ENCODE peak calls at places on chromosomes 4 and X, in nine cellular contexts. Z is nucleus accumbens, A is bronchial epithelial cell, F is GM23248, V is fibroblast of mammary gland, M is ureter, X is renal cortical epithelial cell, L is RWPE1, J is GDM1. Y is an unnamed sample.

GRCh38 chrX:48891402-48892288 is 5.9 kb downstream of the TIMM17B start:
- DNase-seq in V (peak; percentile 78), J (peak; percentile 80), X (peak; percentile 76), F (peak; percentile 89), L (peak; percentile 69), Z (peak; percentile 64), A (peak; percentile 75), M (peak; percentile 88), Y (peak; percentile 91)

GRCh38 chr4:4625488-4625887 is 83.6 kb upstream of the STX18 start:
- DNase-seq in V (peak; percentile 92), Z (no peak), L (no peak), X (no peak), M (no peak), J (no peak), A (no peak), F (peak; percentile 95), Y (no peak)

GRCh38 chr4:11483076-11483475 is 54.4 kb upstream of the HS3ST1 start:
- DNase-seq in A (peak; percentile 76), L (no peak), Z (no peak), X (peak; percentile 59), J (peak; percentile 85), F (no peak), M (no peak), V (no peak), Y (no peak)

GRCh38 chrX:1455948-1456280 is 3.2 kb upstream of the ASMTL start:
- DNase-seq in Z (no peak), F (no peak), L (no peak), J (no peak), M (peak; percentile 15), V (no peak), A (no peak), X (no peak), Y (no peak)

GRCh38 chr4:37561803-37562207 is 124.4 kb downstream of the RELL1 start:
- DNase-seq in Z (no peak), A (peak; percentile 99), M (no peak), F (peak; percentile 36), X (peak; percentile 85), J (no peak), V (peak; percentile 47), L (peak; percentile 33), Y (no peak)

GRCh38 chrX:140298946-140299345 is 205.9 kb downstream of the SOX3 start:
- DNase-seq in Z (no peak), J (no peak), L (no peak), F (no peak), V (no peak), A (no peak), M (no peak), X (peak; percentile 7), Y (no peak)

GRCh38 chr4:154341448-154341847 is 150.2 kb downstream of the DCHS2 start:
- DNase-seq in M (no peak), X (no peak), L (no peak), A (no peak), V (no peak), F (no peak), J (no peak), Z (no peak), Y (no peak)

GRCh38 chr4:148445071-148445902 is 3.1 kb upstream of the NR3C2 start:
- DNase-seq in L (no peak), M (peak; percentile 75), V (no peak), A (no peak), F (peak; percentile 42), J (no peak), Z (peak; percentile 24), X (no peak), Y (peak; percentile 76)

GRCh38 chr4:37956941-37957340 is 3.3 kb upstream of the PTTG2 start:
- DNase-seq in Z (no peak), X (no peak), V (no peak), L (no peak), A (no peak), M (no peak), J (no peak), F (no peak), Y (no peak)

GRCh38 chr4:158915683-158916241 is 146.9 kb downstream of the FNIP2 start:
- DNase-seq in V (peak; percentile 49), F (no peak), Z (no peak), A (no peak), X (no peak), M (no peak), L (no peak), J (no peak), Y (no peak)

GRCh38 chrX:72101597-72102037 is 30.1 kb downstream of the RTL5 start:
- DNase-seq in Z (no peak), A (no peak), M (no peak), F (no peak), V (no peak), L (no peak), J (peak; percentile 26), X (peak; percentile 16), Y (no peak)

GRCh38 chr4:152356428-152357034 is 179.4 kb downstream of the FBXW7 start:
- DNase-seq in X (peak; percentile 60), V (peak; percentile 15), L (no peak), A (no peak), F (peak; percentile 46), M (no peak), Z (no peak), J (no peak), Y (no peak)

GRCh38 chr4:66028668-66029067 is 358.4 kb upstream of the EPHA5 start:
- DNase-seq in M (no peak), X (no peak), J (no peak), A (no peak), Z (no peak), L (no peak), V (no peak), F (no peak), Y (no peak)

GRCh38 chr4:119227690-119228089 is 15.2 kb downstream of the USP53 start:
- DNase-seq in V (no peak), A (no peak), M (no peak), J (no peak), Z (no peak), X (no peak), L (no peak), F (peak; percentile 20), Y (no peak)

Y was measured in Right ventricle myocardium superior.